ENCODE peak calls at places on chromosomes 3 and 15, in seven cellular contexts. J is A549, H is cardiac muscle cell, L is spleen, D is body of pancreas, S is lower lobe of right lung, Y is thoracic aorta. E is an unnamed sample.

GRCh38 chr15:94844533-94845390 is 613.4 kb downstream of the MCTP2 start:
- DNase-seq in D (peak; percentile 84), H (peak; percentile 75), Y (no peak), S (peak; percentile 74), J (peak; percentile 21), L (peak; percentile 88), E (peak; percentile 11)

GRCh38 chr15:100902436-100903190 is 16.5 kb upstream of the LRRK1 start:
- DNase-seq in Y (peak; percentile 30), D (peak; percentile 96), S (peak; percentile 80), H (no peak), L (peak; percentile 90), J (no peak), E (peak; percentile 99)

GRCh38 chr3:45972534-45973402 is 22.9 kb downstream of the FYCO1 start:
- DNase-seq in J (peak; percentile 18), L (no peak), S (no peak), H (no peak), D (no peak), Y (no peak), E (no peak)

GRCh38 chr15:81887913-81888312 is 157.9 kb downstream of the MEX3B start:
- DNase-seq in S (no peak), L (no peak), D (no peak), H (no peak), J (no peak), Y (no peak), E (no peak)

GRCh38 chr3:174951023-174951422 is 91.9 kb downstream of the NAALADL2 start:
- DNase-seq in L (no peak), Y (no peak), J (peak; percentile 44), H (no peak), D (no peak), S (no peak), E (no peak)

GRCh38 chr3:71461749-71462483 is 121.6 kb downstream of the FOXP1 start:
- DNase-seq in D (no peak), J (no peak), S (no peak), Y (no peak), L (no peak), H (no peak), E (no peak)

GRCh38 chr3:101829066-101829830 is 20.1 kb upstream of the NFKBIZ start:
- DNase-seq in Y (peak; percentile 47), L (peak; percentile 85), H (no peak), S (no peak), J (no peak), D (peak; percentile 52), E (no peak)

GRCh38 chr15:80105193-80105984 is 45.9 kb downstream of the ZFAND6 start:
- DNase-seq in D (no peak), L (no peak), S (no peak), J (no peak), Y (no peak), H (no peak), E (peak; percentile 41)

GRCh38 chr3:57998366-57999283 is 9.6 kb upstream of the FLNB start:
- DNase-seq in L (no peak), H (peak; percentile 51), D (peak; percentile 59), S (no peak), J (no peak), Y (no peak), E (no peak)

GRCh38 chr15:77023576-77024272 is 28.8 kb downstream of the PSTPIP1 start:
- DNase-seq in S (no peak), H (no peak), D (no peak), J (no peak), L (peak; percentile 71), Y (no peak), E (no peak)

GRCh38 chr3:175456496-175456895 is 597.4 kb downstream of the NAALADL2 start:
- DNase-seq in S (no peak), H (no peak), D (no peak), J (no peak), Y (no peak), L (no peak), E (no peak)

GRCh38 chr3:111252795-111253194 is 181.2 kb downstream of the NECTIN3 start:
- DNase-seq in D (peak; percentile 11), H (peak; percentile 45), L (peak; percentile 41), J (peak; percentile 56), S (no peak), Y (no peak), E (peak; percentile 6)

DNA sequence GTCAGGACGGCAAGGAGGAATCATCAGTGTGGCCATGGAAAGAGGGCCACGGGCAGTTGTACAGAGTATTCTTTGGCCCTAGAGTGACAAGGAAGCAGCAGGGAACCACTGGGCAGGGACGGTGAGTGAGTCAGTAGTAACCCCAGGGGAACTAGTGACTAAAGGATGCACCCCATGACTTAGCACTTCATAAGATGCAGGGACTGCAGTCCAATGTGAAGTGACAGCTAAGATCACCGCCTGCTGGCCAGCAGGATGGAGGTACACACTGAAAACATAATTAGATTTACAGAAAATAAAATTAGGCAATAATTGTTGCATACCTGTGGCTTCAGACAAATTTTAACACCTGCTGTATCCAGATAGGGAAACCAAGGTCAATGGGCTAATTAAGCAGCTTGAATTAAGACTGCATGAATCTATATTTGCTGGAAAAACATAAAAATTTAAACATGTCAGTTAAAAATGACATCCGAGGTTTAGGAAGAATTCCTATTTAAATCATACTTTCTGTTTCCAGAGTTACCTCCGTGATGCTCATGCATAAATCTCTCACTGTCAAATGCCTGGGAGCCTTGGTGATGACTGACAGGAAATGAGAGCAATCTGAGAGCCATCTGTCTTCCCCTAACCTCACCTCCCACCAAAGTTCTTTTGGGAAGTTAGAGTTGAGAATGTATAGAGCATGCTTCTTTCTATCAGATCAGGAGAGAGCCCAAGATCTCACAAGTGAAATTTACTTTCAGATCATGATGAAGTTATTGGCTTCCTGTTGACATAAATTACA is 56.5 kb downstream of the DCLK3 start:
- DNase-seq in L (no peak), D (no peak), S (no peak), Y (no peak), J (peak; percentile 90), H (no peak), E (no peak)
- TF ChIP-seq CTCF in L (no peak), D (no peak), S (no peak), Y (no peak), J (peak; percentile 72), H (no peak), E (peak; percentile 44)

GRCh38 chr15:84752700-84753099 is 4.3 kb downstream of the ZNF592 start:
- DNase-seq in H (no peak), L (no peak), D (no peak), S (no peak), Y (no peak), J (no peak), E (no peak)
- H3K4me3 ChIP-seq in H (no peak overlapping the region), L (no peak overlapping the region), D (no peak overlapping the region), S (no peak overlapping the region), Y (peak overlapping the region; percentile 16), J (no peak overlapping the region), E (no peak overlapping the region)

GRCh38 chr15:62059108-62059817 is 984 bp downstream of the VPS13C start:
- DNase-seq in L (no peak), J (no peak), S (no peak), D (no peak), H (no peak), Y (no peak), E (no peak)
- TF ChIP-seq CTCF in L (no peak), J (no peak), S (no peak), D (no peak), H (no peak), Y (no peak), E (no peak)

GRCh38 chr3:137012097-137012501 is 54.3 kb downstream of the IL20RB start:
- DNase-seq in J (no peak), H (no peak), L (no peak), D (no peak), S (no peak), Y (no peak), E (no peak)

GRCh38 chr3:137010137-137010536 is 52.4 kb downstream of the IL20RB start:
- DNase-seq in J (no peak), D (no peak), H (no peak), Y (no peak), S (no peak), L (no peak), E (no peak)

GRCh38 chr3:137008976-137009375 is 51.2 kb downstream of the IL20RB start:
- DNase-seq in D (no peak), H (no peak), S (no peak), L (no peak), J (no peak), Y (no peak), E (no peak)

GRCh38 chr3:137013955-137014688 is 56.3 kb downstream of the IL20RB start:
- DNase-seq in S (peak; percentile 89), Y (peak; percentile 69), D (peak; percentile 94), J (peak; percentile 82), H (peak; percentile 90), L (peak; percentile 94), E (peak; percentile 48)
- H3K4me3 ChIP-seq in S (peak overlapping the region; percentile 52), Y (peak overlapping the region; percentile 76), D (peak overlapping the region; percentile 19), J (peak overlapping the region; percentile 28), H (no peak overlapping the region), L (peak overlapping the region; percentile 40), E (no peak overlapping the region)

GRCh38 chr3:26280517-26280916 is 342.1 kb upstream of the LRRC3B start:
- DNase-seq in S (no peak), D (no peak), J (no peak), H (peak; percentile 11), L (no peak), Y (no peak), E (no peak)
- TF ChIP-seq CTCF in S (no peak), D (no peak), J (no peak), H (no peak), L (no peak), Y (no peak), E (peak; percentile 35)

E was measured in LNCaP clone FGC.